ENCODE peak calls at places on chromosome 10, in six cellular contexts. U, Y, P, W, H and K are unnamed samples.

GRCh38 chr10:29623797-29624196 is 11.0 kb downstream of the SVIL start:
- DNase-seq in U (no peak), Y (no peak), P (no peak), W (no peak), H (no peak), K (no peak)

GRCh38 chr10:123297175-123297574 is 143.0 kb downstream of the BUB3 start:
- DNase-seq in U (no peak), Y (no peak), P (no peak), W (no peak), H (no peak), K (no peak)

GRCh38 chr10:62560207-62560819 is 186.1 kb downstream of the ZNF365 start:
- DNase-seq in U (no peak), Y (no peak), P (no peak), W (no peak), H (no peak), K (no peak)

GRCh38 chr10:122139627-122140151 is 131.4 kb upstream of the BTBD16 start:
- DNase-seq in U (no peak), Y (no peak), P (no peak), W (no peak), H (no peak), K (no peak)

GRCh38 chr10:62924344-62924748 is 108.2 kb upstream of the EGR2 start:
- DNase-seq in U (peak; percentile 92), Y (no peak), P (no peak), W (peak; percentile 19), H (no peak), K (no peak)

GRCh38 chr10:8269976-8270375 is 215.5 kb downstream of the GATA3 start:
- DNase-seq in U (no peak), Y (no peak), P (no peak), W (no peak), H (no peak), K (no peak)

GRCh38 chr10:93566435-93567276 is at the start of gene FFAR4:
- DNase-seq in U (peak; percentile 64), Y (no peak), P (peak; percentile 85), W (peak; percentile 55), H (peak; percentile 69), K (no peak)

GRCh38 chr10:14074062-14074884 is 256.5 kb downstream of the FRMD4A start:
- DNase-seq in U (no peak), Y (peak; percentile 94), P (peak; percentile 82), W (no peak), H (peak; percentile 57), K (no peak)

GRCh38 chr10:89351402-89352038 is 23.7 kb downstream of the IFIT3 start:
- DNase-seq in U (no peak), Y (no peak), P (no peak), W (no peak), H (no peak), K (no peak)

GRCh38 chr10:34916368-34916767 is 101.3 kb upstream of the PARD3 start:
- DNase-seq in U (no peak), Y (no peak), P (no peak), W (no peak), H (no peak), K (no peak)

GRCh38 chr10:68261132-68261856 is 29.4 kb upstream of the ATOH7 start:
- DNase-seq in U (no peak), Y (no peak), P (no peak), W (no peak), H (no peak), K (no peak)

GRCh38 chr10:131579251-131580071 is 267.9 kb upstream of the TCERG1L start:
- DNase-seq in U (no peak), Y (peak; percentile 65), P (peak; percentile 53), W (no peak), H (no peak), K (peak; percentile 84)

GRCh38 chr10:91493313-91493712 is 83.2 kb downstream of the HECTD2 start:
- DNase-seq in U (no peak), Y (no peak), P (no peak), W (no peak), H (no peak), K (no peak)

GRCh38 chr10:43855667-43856210 is 207.1 kb upstream of the ZNF32 start:
- DNase-seq in U (no peak), Y (peak; percentile 43), P (no peak), W (no peak), H (peak; percentile 24), K (peak; percentile 69)

GRCh38 chr10:77080361-77081027 is 557.1 kb downstream of the KCNMA1 start:
- DNase-seq in U (no peak), Y (no peak), P (no peak), W (no peak), H (no peak), K (peak; percentile 60)

GRCh38 chr10:77084431-77085144 is 553.0 kb downstream of the KCNMA1 start:
- DNase-seq in U (no peak), Y (no peak), P (no peak), W (no peak), H (no peak), K (no peak)

GRCh38 chr10:77085344-77085743 is 552.3 kb downstream of the KCNMA1 start:
- DNase-seq in U (no peak), Y (no peak), P (no peak), W (no peak), H (no peak), K (no peak)

GRCh38 chr10:77081411-77082010 is 556.1 kb downstream of the KCNMA1 start:
- DNase-seq in U (no peak), Y (no peak), P (no peak), W (no peak), H (no peak), K (peak; percentile 8)

GRCh38 chr10:77082601-77083252 is 554.9 kb downstream of the KCNMA1 start:
- DNase-seq in U (peak; percentile 82), Y (no peak), P (no peak), W (no peak), H (no peak), K (peak; percentile 38)
- TF ChIP-seq CTCF in U (peak; percentile 82), Y (no peak), P (no peak), W (peak; percentile 40), H (no peak), K (no peak)

DNA sequence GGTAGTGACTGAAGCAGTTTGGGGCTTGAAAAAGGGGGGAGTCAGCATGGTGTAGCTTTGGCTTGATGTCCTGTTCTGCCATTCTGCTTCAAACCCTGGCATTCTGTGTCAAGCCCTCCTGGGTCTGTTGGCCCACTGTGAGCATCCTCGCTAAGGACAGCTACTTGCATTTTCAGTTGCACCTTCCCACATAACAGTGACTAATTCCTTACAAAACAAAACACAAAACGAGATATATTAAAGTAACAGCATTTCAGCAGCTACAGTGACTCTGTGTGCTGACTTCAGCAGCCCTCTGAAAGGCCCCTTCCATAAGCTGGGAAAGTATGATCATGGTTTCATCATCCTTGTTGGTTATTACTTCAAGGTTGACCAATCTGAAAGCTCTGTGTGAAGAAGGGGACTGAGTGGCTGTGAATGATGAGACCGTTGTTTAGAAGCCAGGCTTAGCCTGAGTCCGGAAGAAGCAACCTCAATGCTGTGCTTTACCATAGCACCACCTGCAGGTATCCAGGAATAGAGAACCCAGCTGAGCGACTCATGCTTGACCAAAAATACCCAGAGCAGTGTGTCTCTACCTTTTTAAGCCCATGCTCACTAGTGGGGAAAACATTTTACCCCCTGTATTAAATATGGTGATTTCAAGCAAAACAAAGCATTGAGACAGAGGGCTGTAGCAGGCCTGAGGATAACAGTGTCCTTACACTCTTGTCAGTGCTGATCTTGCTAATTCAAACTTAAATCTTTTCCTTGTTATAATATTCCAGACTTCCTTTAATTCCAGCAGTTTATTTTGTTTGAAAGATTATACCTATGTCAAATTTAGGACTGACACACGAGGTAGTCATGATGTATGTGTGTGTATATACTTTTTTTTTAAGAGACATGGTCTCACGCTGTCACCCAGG is 42.6 kb upstream of the CC2D2B start:
- DNase-seq in U (peak; percentile 58), Y (no peak), P (no peak), W (peak; percentile 31), H (no peak), K (no peak)
- TF ChIP-seq CTCF in U (peak; percentile 76), Y (peak; percentile 38), P (peak; percentile 60), W (peak; percentile 52), H (peak; percentile 61), K (peak; percentile 75)

GRCh38 chr10:98295907-98296306 is 27.9 kb upstream of the LOXL4 start:
- DNase-seq in U (no peak), Y (no peak), P (no peak), W (peak; percentile 30), H (no peak), K (no peak)

GRCh38 chr10:98295401-98295811 is 27.4 kb upstream of the LOXL4 start:
- DNase-seq in U (no peak), Y (no peak), P (no peak), W (no peak), H (no peak), K (no peak)

GRCh38 chr10:98293550-98294269 is 25.7 kb upstream of the LOXL4 start:
- DNase-seq in U (no peak), Y (no peak), P (no peak), W (no peak), H (no peak), K (no peak)

GRCh38 chr10:98294270-98294627 is 26.3 kb upstream of the LOXL4 start:
- DNase-seq in U (no peak), Y (no peak), P (no peak), W (no peak), H (no peak), K (no peak)

GRCh38 chr10:98296514-98296913 is 28.5 kb upstream of the LOXL4 start:
- DNase-seq in U (no peak), Y (no peak), P (no peak), W (no peak), H (no peak), K (no peak)
- TF ChIP-seq CTCF in U (peak; percentile 15), Y (no peak), P (no peak), W (no peak), H (no peak), K (no peak)

GRCh38 chr10:44961931-44962750 is 2.5 kb downstream of the RASSF4 start:
- DNase-seq in U (peak; percentile 15), Y (peak; percentile 59), P (no peak), W (no peak), H (no peak), K (no peak)

GRCh38 chr10:44965104-44965503 is 5.5 kb downstream of the RASSF4 start:
- DNase-seq in U (peak; percentile 26), Y (no peak), P (no peak), W (no peak), H (no peak), K (no peak)

GRCh38 chr10:44962870-44963738 is 3.5 kb downstream of the RASSF4 start:
- DNase-seq in U (peak; percentile 70), Y (no peak), P (no peak), W (no peak), H (peak; percentile 60), K (no peak)

GRCh38 chr10:44965651-44966097 is 6.1 kb downstream of the RASSF4 start:
- DNase-seq in U (peak; percentile 26), Y (peak; percentile 64), P (no peak), W (no peak), H (no peak), K (no peak)

DNA sequence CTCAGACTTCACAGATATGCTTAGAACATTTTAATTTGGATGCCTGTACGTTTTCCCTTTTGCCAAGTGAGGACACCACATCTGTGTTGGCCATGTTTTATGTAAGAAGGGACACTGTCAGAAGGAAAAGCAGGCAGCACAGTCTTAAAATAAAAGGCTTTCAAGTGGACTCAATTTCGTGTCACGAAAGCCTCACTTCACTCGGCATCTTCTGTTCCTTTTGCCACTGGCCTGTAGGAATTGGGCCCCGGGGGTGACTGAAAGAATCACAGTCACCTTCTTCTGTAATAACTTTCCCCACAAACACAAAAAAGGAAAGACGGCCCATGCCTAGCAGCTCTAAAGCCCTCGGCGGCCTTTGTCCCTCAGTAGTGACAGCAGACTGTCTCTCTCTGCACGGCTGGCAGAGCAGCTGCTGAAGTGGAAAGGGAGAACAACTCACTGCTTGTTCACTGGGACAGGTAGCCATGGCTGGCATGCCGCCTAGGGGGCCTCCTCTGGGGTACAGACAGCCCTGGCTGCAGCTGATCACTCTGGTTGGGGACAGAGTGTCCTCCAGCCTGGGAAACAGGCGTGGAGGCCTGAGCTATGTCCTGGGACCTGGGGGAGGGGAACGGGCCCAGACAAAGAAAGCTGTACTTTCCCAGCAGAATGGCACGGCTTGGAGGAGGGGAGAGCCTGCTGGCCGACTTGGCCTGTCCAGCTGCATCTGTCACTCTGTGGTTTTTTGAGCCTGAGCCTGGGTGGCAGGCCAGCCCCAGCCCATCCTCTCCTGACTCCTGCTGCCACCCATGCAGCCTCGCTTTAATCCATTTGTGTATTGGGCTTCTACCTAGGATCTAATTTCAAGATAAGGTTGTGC is 4.4 kb downstream of the RASSF4 start:
- DNase-seq in U (peak; percentile 48), Y (peak; percentile 90), P (peak; percentile 90), W (peak; percentile 68), H (peak; percentile 67), K (peak; percentile 72)
- TF ChIP-seq CTCF in U (no peak), Y (no peak), P (no peak), W (peak; percentile 11), H (no peak), K (no peak)